ENCODE peak calls at places on chromosomes 16 and 17, in eight cellular contexts. F, A, M, D, I, Z, V and E are unnamed samples.

GRCh38 chr16:72935896-72936295 is 112.0 kb downstream of the ZFHX3 start:
- DNase-seq in F (no peak), A (no peak), M (no peak), D (no peak), I (no peak), Z (no peak), V (no peak), E (no peak)

GRCh38 chr16:78684655-78685400 is 585.4 kb downstream of the WWOX start:
- DNase-seq in F (no peak), A (no peak), M (no peak), D (no peak), I (no peak), Z (no peak), V (peak), E (no peak)

GRCh38 chr17:14201087-14201486 is 35.6 kb downstream of the CDRT15 start:
- DNase-seq in F (no peak), A (no peak), M (no peak), D (peak), I (no peak), Z (no peak), V (no peak), E (no peak)

GRCh38 chr17:50127661-50128361 is 2.1 kb downstream of the SAMD14 start:
- DNase-seq in F (no peak), A (no peak), M (no peak), D (no peak), I (no peak), Z (no peak), V (no peak), E (no peak)

GRCh38 chr17:49904904-49905303 is 57.0 kb upstream of the TAC4 start:
- DNase-seq in F (no peak), A (no peak), M (no peak), D (no peak), I (no peak), Z (no peak), V (no peak), E (no peak)

GRCh38 chr17:15261818-15262290 is 3.3 kb downstream of the PMP22 start:
- DNase-seq in F (no peak), A (peak), M (no peak), D (no peak), I (no peak), Z (no peak), V (no peak), E (no peak)

GRCh38 chr17:55571095-55571494 is 59.8 kb upstream of the SMIM36 start:
- DNase-seq in F (no peak), A (no peak), M (no peak), D (no peak), I (no peak), Z (no peak), V (no peak), E (no peak)

GRCh38 chr17:77320501-77321256 is 179.9 kb downstream of the SEC14L1 start:
- DNase-seq in F (peak), A (no peak), M (no peak), D (peak), I (no peak), Z (no peak), V (peak), E (no peak)

GRCh38 chr17:47776330-47777197 is 43.5 kb downstream of the TBX21 start:
- DNase-seq in F (no peak), A (peak), M (peak), D (peak), I (no peak), Z (no peak), V (no peak), E (no peak)

GRCh38 chr17:69761767-69762321 is 313.2 kb upstream of the KCNJ16 start:
- DNase-seq in F (no peak), A (no peak), M (no peak), D (no peak), I (no peak), Z (no peak), V (no peak), E (no peak)

GRCh38 chr16:21060027-21060510 is 90.6 kb downstream of the DNAH3 start:
- DNase-seq in F (no peak), A (no peak), M (no peak), D (no peak), I (no peak), Z (no peak), V (no peak), E (no peak)

GRCh38 chr16:81889896-81890634 is 111.0 kb downstream of the PLCG2 start:
- DNase-seq in F (no peak), A (peak), M (peak), D (peak), I (peak), Z (no peak), V (no peak), E (peak)

GRCh38 chr16:2154533-2155090 is 970 bp upstream of the TRAF7 start:
- DNase-seq in F (no peak), A (no peak), M (no peak), D (no peak), I (no peak), Z (peak), V (no peak), E (no peak)

GRCh38 chr17:57166803-57167202 is 81.8 kb downstream of the AKAP1 start:
- DNase-seq in F (no peak), A (peak), M (no peak), D (no peak), I (no peak), Z (no peak), V (no peak), E (no peak)

GRCh38 chr16:86680137-86680536 is 101.8 kb downstream of the FOXL1 start:
- DNase-seq in F (no peak), A (no peak), M (no peak), D (no peak), I (no peak), Z (no peak), V (no peak), E (no peak)

GRCh38 chr17:40491486-40491885 is 9.9 kb downstream of the TNS4 start:
- DNase-seq in F (no peak), A (peak), M (no peak), D (no peak), I (no peak), Z (no peak), V (no peak), E (no peak)

GRCh38 chr17:59167571-59168001 is 12.0 kb downstream of the PRR11 start:
- DNase-seq in F (no peak), A (no peak), M (no peak), D (no peak), I (no peak), Z (no peak), V (no peak), E (no peak)

GRCh38 chr16:1450841-1451240 is 6.5 kb upstream of the CCDC154 start:
- DNase-seq in F (no peak), A (no peak), M (no peak), D (no peak), I (no peak), Z (no peak), V (no peak), E (no peak)

GRCh38 chr16:85552980-85553435 is 60.1 kb upstream of the GSE1 start:
- DNase-seq in F (no peak), A (no peak), M (no peak), D (no peak), I (no peak), Z (no peak), V (no peak), E (no peak)

GRCh38 chr17:17119533-17119932 is 77.3 kb downstream of the MPRIP start:
- DNase-seq in F (no peak), A (no peak), M (peak), D (peak), I (no peak), Z (peak), V (no peak), E (peak)

GRCh38 chr17:72706396-72706981 is 386.0 kb downstream of the SLC39A11 start:
- DNase-seq in F (no peak), A (no peak), M (no peak), D (no peak), I (no peak), Z (no peak), V (no peak), E (no peak)

GRCh38 chr16:35154627-35155026 is 1695.2 kb downstream of the TP53TG3F start:
- DNase-seq in F (no peak), A (no peak), M (no peak), D (no peak), I (no peak), Z (no peak), V (no peak), E (no peak)

GRCh38 chr17:45137561-45138305 is 2.2 kb downstream of the ACBD4 start:
- DNase-seq in F (no peak), A (no peak), M (no peak), D (peak), I (no peak), Z (no peak), V (no peak), E (peak)

GRCh38 chr17:59853168-59853918 is 39.4 kb downstream of the TUBD1 start:
- DNase-seq in F (no peak), A (peak), M (no peak), D (peak), I (peak), Z (peak), V (no peak), E (peak)

GRCh38 chr17:74245818-74246204 is 28.2 kb upstream of the DNAI2 start:
- DNase-seq in F (no peak), A (no peak), M (no peak), D (no peak), I (no peak), Z (no peak), V (no peak), E (no peak)

GRCh38 chr17:11204991-11205390 is 36.0 kb upstream of the SHISA6 start:
- DNase-seq in F (no peak), A (no peak), M (no peak), D (no peak), I (no peak), Z (no peak), V (no peak), E (no peak)

GRCh38 chr16:1656808-1657617 is 21.1 kb upstream of the JPT2 start:
- DNase-seq in F (no peak), A (no peak), M (no peak), D (no peak), I (no peak), Z (no peak), V (no peak), E (no peak)

GRCh38 chr17:65504141-65504540 is 57.3 kb downstream of the AXIN2 start:
- DNase-seq in F (no peak), A (no peak), M (no peak), D (no peak), I (no peak), Z (no peak), V (no peak), E (no peak)

GRCh38 chr17:50153650-50154575 is 3.4 kb upstream of the PPP1R9B start:
- DNase-seq in F (no peak), A (no peak), M (no peak), D (no peak), I (no peak), Z (no peak), V (no peak), E (no peak)

GRCh38 chr16:88673685-88674398 is 11.0 kb upstream of the MVD start:
- DNase-seq in F (no peak), A (no peak), M (no peak), D (no peak), I (no peak), Z (no peak), V (no peak), E (no peak)

GRCh38 chr17:29162909-29163341 is 17.3 kb downstream of the MYO18A start:
- DNase-seq in F (no peak), A (no peak), M (no peak), D (no peak), I (no peak), Z (no peak), V (no peak), E (no peak)

GRCh38 chr17:12887088-12887487 is 97.8 kb downstream of the ARHGAP44 start:
- DNase-seq in F (no peak), A (no peak), M (no peak), D (no peak), I (no peak), Z (no peak), V (no peak), E (no peak)